ENCODE peak calls at places on chromosomes 11 and 22, in eight cellular contexts. One of them, this sample, is unnamed.

GRCh38 chr11:129315781-129316579 is 59.7 kb upstream of the BARX2 start:
- DNase-seq in GM20000: no peak
- DNase-seq in CD8-positive, alpha-beta memory T cell: no peak
- DNase-seq in neuronal stem cell: no peak
- DNase-seq in A673: no peak
- DNase-seq in NCI-H748 treated with DMSO at 0.1 percent for 48 hours: peak
- DNase-seq in upper lobe of right lung: peak
- DNase-seq in NCI-H187 treated with DMSO at 0.1 percent for 48 hours: peak
- DNase-seq in this sample: peak

GRCh38 chr11:116460156-116460965 is 312.4 kb downstream of the BUD13 start:
- DNase-seq in GM20000: no peak
- DNase-seq in CD8-positive, alpha-beta memory T cell: no peak
- DNase-seq in neuronal stem cell: no peak
- DNase-seq in A673: no peak
- DNase-seq in NCI-H748 treated with DMSO at 0.1 percent for 48 hours: no peak
- DNase-seq in upper lobe of right lung: no peak
- DNase-seq in NCI-H187 treated with DMSO at 0.1 percent for 48 hours: no peak
- DNase-seq in this sample: no peak

GRCh38 chr22:35406443-35406842 is 6.5 kb downstream of the MCM5 start:
- DNase-seq in GM20000: no peak
- DNase-seq in CD8-positive, alpha-beta memory T cell: no peak
- DNase-seq in neuronal stem cell: no peak
- DNase-seq in A673: no peak
- DNase-seq in NCI-H748 treated with DMSO at 0.1 percent for 48 hours: no peak
- DNase-seq in upper lobe of right lung: no peak
- DNase-seq in NCI-H187 treated with DMSO at 0.1 percent for 48 hours: no peak
- DNase-seq in this sample: no peak

GRCh38 chr22:24994070-24994763 is 41.7 kb downstream of the KIAA1671 start:
- DNase-seq in GM20000: no peak
- DNase-seq in CD8-positive, alpha-beta memory T cell: no peak
- DNase-seq in neuronal stem cell: no peak
- DNase-seq in A673: no peak
- DNase-seq in NCI-H748 treated with DMSO at 0.1 percent for 48 hours: no peak
- DNase-seq in upper lobe of right lung: no peak
- DNase-seq in NCI-H187 treated with DMSO at 0.1 percent for 48 hours: no peak
- DNase-seq in this sample: peak

GRCh38 chr11:3104961-3105790 is 48.0 kb upstream of the CARS1 start:
- DNase-seq in GM20000: no peak
- DNase-seq in CD8-positive, alpha-beta memory T cell: no peak
- DNase-seq in neuronal stem cell: no peak
- DNase-seq in A673: no peak
- DNase-seq in NCI-H748 treated with DMSO at 0.1 percent for 48 hours: no peak
- DNase-seq in upper lobe of right lung: peak
- DNase-seq in NCI-H187 treated with DMSO at 0.1 percent for 48 hours: no peak
- DNase-seq in this sample: no peak

GRCh38 chr22:30238661-30239420 is 7.7 kb downstream of the LIF start:
- DNase-seq in GM20000: no peak
- DNase-seq in CD8-positive, alpha-beta memory T cell: no peak
- DNase-seq in neuronal stem cell: no peak
- DNase-seq in A673: no peak
- DNase-seq in NCI-H748 treated with DMSO at 0.1 percent for 48 hours: no peak
- DNase-seq in upper lobe of right lung: no peak
- DNase-seq in NCI-H187 treated with DMSO at 0.1 percent for 48 hours: no peak
- DNase-seq in this sample: no peak

GRCh38 chr11:475941-476340 is 25.9 kb downstream of the PTDSS2 start:
- DNase-seq in GM20000: no peak
- DNase-seq in CD8-positive, alpha-beta memory T cell: no peak
- DNase-seq in neuronal stem cell: no peak
- DNase-seq in A673: no peak
- DNase-seq in NCI-H748 treated with DMSO at 0.1 percent for 48 hours: no peak
- DNase-seq in upper lobe of right lung: no peak
- DNase-seq in NCI-H187 treated with DMSO at 0.1 percent for 48 hours: no peak
- DNase-seq in this sample: no peak

GRCh38 chr11:103384652-103385051 is 275.4 kb downstream of the DYNC2H1 start:
- DNase-seq in GM20000: no peak
- DNase-seq in CD8-positive, alpha-beta memory T cell: no peak
- DNase-seq in neuronal stem cell: no peak
- DNase-seq in A673: no peak
- DNase-seq in NCI-H748 treated with DMSO at 0.1 percent for 48 hours: no peak
- DNase-seq in upper lobe of right lung: no peak
- DNase-seq in NCI-H187 treated with DMSO at 0.1 percent for 48 hours: no peak
- DNase-seq in this sample: no peak